ENCODE peak calls at places on chromosomes 6 and 20, in five cellular contexts. V is CD4-positive, alpha-beta T cell; P is AG08395; Q is Daoy; Y is stimulated activated CD4-positive, alpha-beta T cell treated with anti-CD3 and anti-CD28 coated beads, TNF-alpha, amount 100 ng/mL, for 4 hours. B is an unnamed sample.

GRCh38 chr20:17504326-17504897 is 26.8 kb downstream of the BFSP1 start:
- DNase-seq in V (no peak), P (peak), Q (no peak), Y (no peak), B (no peak)

GRCh38 chr20:8756410-8756809 is 312.5 kb upstream of the PLCB4 start:
- DNase-seq in V (no peak), P (peak), Q (peak), Y (no peak), B (peak)

GRCh38 chr6:138569554-138569953 is 70.3 kb upstream of the NHSL1 start:
- DNase-seq in V (no peak), P (no peak), Q (no peak), Y (no peak), B (no peak)

GRCh38 chr6:105902401-105903031 is 183.6 kb upstream of the PRDM1 start:
- DNase-seq in V (no peak), P (peak), Q (no peak), Y (no peak), B (peak)

GRCh38 chr20:32638848-32639247 is 34.9 kb downstream of the C20orf203 start:
- DNase-seq in V (no peak), P (no peak), Q (peak), Y (no peak), B (no peak)

GRCh38 chr6:105432797-105433196 is 29.9 kb upstream of the PREP start:
- DNase-seq in V (no peak), P (peak), Q (peak), Y (no peak), B (peak)

GRCh38 chr6:32085759-32086458 is 23.2 kb downstream of the TNXB start:
- DNase-seq in V (no peak), P (no peak), Q (no peak), Y (no peak), B (no peak)

GRCh38 chr20:33493076-33493766 is 3.3 kb downstream of the CBFA2T2 start:
- DNase-seq in V (no peak), P (no peak), Q (no peak), Y (no peak), B (no peak)

GRCh38 chr6:118696262-118696661 is 44.9 kb upstream of the CEP85L start:
- DNase-seq in V (no peak), P (no peak), Q (no peak), Y (no peak), B (no peak)

GRCh38 chr6:150016324-150017185 is 8.8 kb downstream of the RAET1L start:
- DNase-seq in V (peak), P (peak), Q (peak), Y (no peak), B (peak)